ENCODE peak calls at places on chromosomes 6 and 20, in seven cellular contexts. One of them, this sample, is unnamed.

GRCh38 chr6:30842754-30843610 is 41.3 kb upstream of the DDR1 start:
- DNase-seq in neural crest cell: no peak
- DNase-seq in WERI-Rb-1: no peak
- DNase-seq in ACHN: no peak
- DNase-seq in T follicular helper cell: no peak
- DNase-seq in endothelial cell: no peak
- DNase-seq in NAMALWA: no peak
- DNase-seq in this sample: no peak

GRCh38 chr6:107653183-107653580 is 163.3 kb downstream of the SOBP start:
- DNase-seq in ACHN: no peak
- DNase-seq in NAMALWA: no peak
- DNase-seq in neural crest cell: no peak
- DNase-seq in WERI-Rb-1: no peak
- DNase-seq in endothelial cell: no peak
- DNase-seq in T follicular helper cell: no peak
- DNase-seq in this sample: peak; percentile 95

GRCh38 chr6:150150821-150151646 is 8.2 kb downstream of the PPP1R14C start:
- DNase-seq in WERI-Rb-1: no peak
- DNase-seq in ACHN: no peak
- DNase-seq in T follicular helper cell: no peak
- DNase-seq in NAMALWA: no peak
- DNase-seq in neural crest cell: no peak
- DNase-seq in endothelial cell: no peak
- DNase-seq in this sample: no peak

GRCh38 chr6:85482206-85483040 is 32.5 kb downstream of the NT5E start:
- DNase-seq in T follicular helper cell: no peak
- DNase-seq in neural crest cell: no peak
- DNase-seq in endothelial cell: no peak
- DNase-seq in ACHN: no peak
- DNase-seq in WERI-Rb-1: no peak
- DNase-seq in NAMALWA: no peak
- DNase-seq in this sample: no peak

GRCh38 chr6:70151616-70152015 is 151.3 kb downstream of the COL9A1 start:
- DNase-seq in T follicular helper cell: no peak
- DNase-seq in WERI-Rb-1: peak; percentile 32
- DNase-seq in neural crest cell: no peak
- DNase-seq in NAMALWA: no peak
- DNase-seq in ACHN: no peak
- DNase-seq in endothelial cell: no peak
- DNase-seq in this sample: no peak

GRCh38 chr6:12014027-12014872 is 2.1 kb downstream of the HIVEP1 start:
- DNase-seq in endothelial cell: no peak
- DNase-seq in NAMALWA: no peak
- DNase-seq in ACHN: no peak
- DNase-seq in T follicular helper cell: no peak
- DNase-seq in neural crest cell: no peak
- DNase-seq in WERI-Rb-1: no peak
- DNase-seq in this sample: no peak

GRCh38 chr6:53737746-53738145 is 57.1 kb upstream of the LRRC1 start:
- DNase-seq in neural crest cell: no peak
- DNase-seq in ACHN: no peak
- DNase-seq in NAMALWA: no peak
- DNase-seq in T follicular helper cell: no peak
- DNase-seq in WERI-Rb-1: no peak
- DNase-seq in endothelial cell: no peak
- DNase-seq in this sample: no peak

GRCh38 chr6:15331143-15331542 is 85.3 kb downstream of the JARID2 start:
- DNase-seq in ACHN: peak; percentile 9
- DNase-seq in neural crest cell: no peak
- DNase-seq in T follicular helper cell: no peak
- DNase-seq in NAMALWA: no peak
- DNase-seq in WERI-Rb-1: no peak
- DNase-seq in endothelial cell: no peak
- DNase-seq in this sample: no peak

GRCh38 chr6:135675862-135676261 is 175.6 kb upstream of the PDE7B start:
- DNase-seq in endothelial cell: peak; percentile 59
- DNase-seq in T follicular helper cell: peak; percentile 30
- DNase-seq in WERI-Rb-1: peak; percentile 60
- DNase-seq in NAMALWA: peak; percentile 80
- DNase-seq in neural crest cell: peak; percentile 17
- DNase-seq in ACHN: peak; percentile 67
- DNase-seq in this sample: peak; percentile 39

GRCh38 chr6:151196571-151196970 is 43.2 kb upstream of the AKAP12 start:
- DNase-seq in WERI-Rb-1: no peak
- DNase-seq in neural crest cell: no peak
- DNase-seq in ACHN: no peak
- DNase-seq in endothelial cell: no peak
- DNase-seq in T follicular helper cell: no peak
- DNase-seq in NAMALWA: no peak
- DNase-seq in this sample: no peak

GRCh38 chr6:16482702-16483314 is 244.4 kb downstream of the GMPR start:
- DNase-seq in endothelial cell: no peak
- DNase-seq in WERI-Rb-1: no peak
- DNase-seq in T follicular helper cell: no peak
- DNase-seq in neural crest cell: no peak
- DNase-seq in ACHN: no peak
- DNase-seq in NAMALWA: no peak
- DNase-seq in this sample: no peak

GRCh38 chr6:11200356-11200755 is 32.1 kb downstream of the NEDD9 start:
- DNase-seq in T follicular helper cell: no peak
- DNase-seq in NAMALWA: no peak
- DNase-seq in neural crest cell: no peak
- DNase-seq in ACHN: no peak
- DNase-seq in WERI-Rb-1: no peak
- DNase-seq in endothelial cell: no peak
- DNase-seq in this sample: no peak

GRCh38 chr6:93059911-93060310 is 359.4 kb downstream of the EPHA7 start:
- DNase-seq in endothelial cell: no peak
- DNase-seq in T follicular helper cell: no peak
- DNase-seq in neural crest cell: no peak
- DNase-seq in WERI-Rb-1: no peak
- DNase-seq in NAMALWA: no peak
- DNase-seq in ACHN: no peak
- DNase-seq in this sample: no peak

GRCh38 chr6:144559865-144560603 is 274.9 kb downstream of the UTRN start:
- DNase-seq in neural crest cell: no peak
- DNase-seq in T follicular helper cell: peak; percentile 3
- DNase-seq in WERI-Rb-1: no peak
- DNase-seq in NAMALWA: no peak
- DNase-seq in endothelial cell: no peak
- DNase-seq in ACHN: no peak
- DNase-seq in this sample: no peak

GRCh38 chr20:10498196-10498595 is 63.1 kb downstream of the SLX4IP start:
- DNase-seq in WERI-Rb-1: no peak
- DNase-seq in ACHN: no peak
- DNase-seq in T follicular helper cell: no peak
- DNase-seq in neural crest cell: no peak
- DNase-seq in endothelial cell: peak; percentile 14
- DNase-seq in NAMALWA: no peak
- DNase-seq in this sample: no peak

GRCh38 chr20:62305765-62306431 is 3.1 kb downstream of the ADRM1 start:
- DNase-seq in endothelial cell: no peak
- DNase-seq in WERI-Rb-1: no peak
- DNase-seq in T follicular helper cell: no peak
- DNase-seq in ACHN: no peak
- DNase-seq in NAMALWA: no peak
- DNase-seq in neural crest cell: no peak
- DNase-seq in this sample: no peak

GRCh38 chr6:137660296-137660731 is 166.1 kb upstream of the OLIG3 start:
- DNase-seq in endothelial cell: no peak
- DNase-seq in WERI-Rb-1: no peak
- DNase-seq in T follicular helper cell: no peak
- DNase-seq in NAMALWA: no peak
- DNase-seq in ACHN: no peak
- DNase-seq in neural crest cell: no peak
- DNase-seq in this sample: no peak

GRCh38 chr20:44962483-44962882 is 2.3 kb upstream of the TOMM34 start:
- DNase-seq in neural crest cell: no peak
- DNase-seq in ACHN: no peak
- DNase-seq in endothelial cell: no peak
- DNase-seq in WERI-Rb-1: no peak
- DNase-seq in NAMALWA: no peak
- DNase-seq in T follicular helper cell: no peak
- DNase-seq in this sample: no peak

GRCh38 chr6:157644043-157644810 is 178.8 kb upstream of the SNX9 start:
- DNase-seq in endothelial cell: no peak
- DNase-seq in NAMALWA: no peak
- DNase-seq in T follicular helper cell: no peak
- DNase-seq in WERI-Rb-1: peak; percentile 35
- DNase-seq in neural crest cell: no peak
- DNase-seq in ACHN: no peak
- DNase-seq in this sample: no peak

GRCh38 chr6:44028767-44029166 is 98.5 kb downstream of the MRPL14 start:
- DNase-seq in T follicular helper cell: no peak
- DNase-seq in WERI-Rb-1: peak; percentile 7
- DNase-seq in ACHN: no peak
- DNase-seq in endothelial cell: no peak
- DNase-seq in neural crest cell: no peak
- DNase-seq in NAMALWA: no peak
- DNase-seq in this sample: no peak

GRCh38 chr6:169967687-169968086 is 216.3 kb downstream of the ERMARD start:
- DNase-seq in T follicular helper cell: no peak
- DNase-seq in endothelial cell: no peak
- DNase-seq in WERI-Rb-1: no peak
- DNase-seq in NAMALWA: no peak
- DNase-seq in ACHN: no peak
- DNase-seq in neural crest cell: no peak
- DNase-seq in this sample: no peak

GRCh38 chr6:36631326-36632046 is 37.3 kb downstream of the SRSF3 start:
- DNase-seq in neural crest cell: no peak
- DNase-seq in ACHN: no peak
- DNase-seq in WERI-Rb-1: no peak
- DNase-seq in T follicular helper cell: no peak
- DNase-seq in endothelial cell: no peak
- DNase-seq in NAMALWA: no peak
- DNase-seq in this sample: no peak

GRCh38 chr6:66526061-66526460 is 819.0 kb upstream of the EYS start:
- DNase-seq in neural crest cell: no peak
- DNase-seq in WERI-Rb-1: no peak
- DNase-seq in ACHN: no peak
- DNase-seq in NAMALWA: no peak
- DNase-seq in endothelial cell: no peak
- DNase-seq in T follicular helper cell: no peak
- DNase-seq in this sample: no peak

GRCh38 chr20:63155266-63156165 is 60.4 kb downstream of the YTHDF1 start:
- DNase-seq in WERI-Rb-1: no peak
- DNase-seq in ACHN: no peak
- DNase-seq in NAMALWA: no peak
- DNase-seq in endothelial cell: no peak
- DNase-seq in T follicular helper cell: no peak
- DNase-seq in neural crest cell: no peak
- DNase-seq in this sample: no peak

GRCh38 chr6:163192591-163192990 is 221.9 kb upstream of the QKI start:
- DNase-seq in endothelial cell: no peak
- DNase-seq in neural crest cell: no peak
- DNase-seq in ACHN: no peak
- DNase-seq in NAMALWA: no peak
- DNase-seq in WERI-Rb-1: no peak
- DNase-seq in T follicular helper cell: no peak
- DNase-seq in this sample: no peak

GRCh38 chr6:152117156-152118129 is 310.0 kb downstream of the ESR1 start:
- DNase-seq in NAMALWA: no peak
- DNase-seq in neural crest cell: no peak
- DNase-seq in T follicular helper cell: no peak
- DNase-seq in WERI-Rb-1: no peak
- DNase-seq in endothelial cell: no peak
- DNase-seq in ACHN: no peak
- DNase-seq in this sample: no peak

GRCh38 chr6:162957062-162957461 is 229.3 kb downstream of the PACRG start:
- DNase-seq in NAMALWA: no peak
- DNase-seq in neural crest cell: no peak
- DNase-seq in endothelial cell: no peak
- DNase-seq in WERI-Rb-1: no peak
- DNase-seq in T follicular helper cell: no peak
- DNase-seq in ACHN: no peak
- DNase-seq in this sample: no peak

GRCh38 chr6:52390361-52390727 is 28.4 kb downstream of the PAQR8 start:
- DNase-seq in neural crest cell: no peak
- DNase-seq in T follicular helper cell: peak; percentile 63
- DNase-seq in ACHN: peak; percentile 61
- DNase-seq in NAMALWA: peak; percentile 58
- DNase-seq in endothelial cell: no peak
- DNase-seq in WERI-Rb-1: no peak
- DNase-seq in this sample: no peak

GRCh38 chr6:150236544-150236943 is 93.7 kb downstream of the PPP1R14C start:
- DNase-seq in neural crest cell: no peak
- DNase-seq in NAMALWA: no peak
- DNase-seq in T follicular helper cell: no peak
- DNase-seq in ACHN: no peak
- DNase-seq in endothelial cell: no peak
- DNase-seq in WERI-Rb-1: no peak
- DNase-seq in this sample: no peak

GRCh38 chr6:46735720-46736031 is 501 bp upstream of the PLA2G7 start:
- DNase-seq in WERI-Rb-1: no peak
- DNase-seq in neural crest cell: no peak
- DNase-seq in T follicular helper cell: no peak
- DNase-seq in ACHN: no peak
- DNase-seq in endothelial cell: no peak
- DNase-seq in NAMALWA: no peak
- DNase-seq in this sample: no peak

GRCh38 chr6:85079761-85080160 is 315.4 kb upstream of the TBX18 start:
- DNase-seq in ACHN: no peak
- DNase-seq in WERI-Rb-1: no peak
- DNase-seq in T follicular helper cell: no peak
- DNase-seq in NAMALWA: no peak
- DNase-seq in neural crest cell: no peak
- DNase-seq in endothelial cell: no peak
- DNase-seq in this sample: no peak